ENCODE peak calls at places on chromosomes 2 and 18, in seven cellular contexts. O, H, Y, B, R, D and I are unnamed samples. For H3K4me1, the result is how much of the 10 kb centered on the place peaks cover.

GRCh38 chr2:241105641-241106040 is 3.6 kb upstream of the MTERF4 start:
- DNase-seq in Y (no peak), R (no peak), B (no peak), O (no peak), D (no peak), H (no peak), I (no peak)

GRCh38 chr18:13589943-13590342 is 136.4 kb downstream of the FAM210A start:
- DNase-seq in B (no peak), R (no peak), Y (no peak), D (no peak), H (no peak), O (no peak), I (no peak)

GRCh38 chr2:62467475-62468321 is 38.3 kb downstream of the TMEM17 start:
- DNase-seq in O (no peak), B (no peak), R (no peak), D (no peak), H (peak), Y (no peak), I (no peak)

GRCh38 chr2:182522428-182522896 is 95.6 kb upstream of the PDE1A start:
- DNase-seq in O (no peak), R (no peak), H (no peak), Y (no peak), B (no peak), D (no peak), I (no peak)

GRCh38 chr2:120766758-120767351 is 31.2 kb downstream of the GLI2 start:
- DNase-seq in R (no peak), D (peak), B (no peak), H (peak), O (no peak), Y (no peak), I (peak)

GRCh38 chr18:34223164-34223892 is 1.4 kb downstream of the NOL4 start:
- DNase-seq in R (no peak), H (peak), D (no peak), O (no peak), B (no peak), Y (no peak), I (peak)

GRCh38 chr2:38109732-38110181 is 33.8 kb upstream of the CYP1B1 start:
- DNase-seq in B (no peak), D (no peak), Y (no peak), R (no peak), H (no peak), O (no peak), I (no peak)

GRCh38 chr2:676647-677055 is 555 bp downstream of the TMEM18 start:
- DNase-seq in D (peak), B (peak), R (peak), O (peak), H (peak), Y (peak), I (peak)

GRCh38 chr2:38076250-38076709 is 329 bp upstream of the CYP1B1 start:
- DNase-seq in O (peak), H (peak), R (no peak), D (peak), B (peak), Y (peak), I (peak)

GRCh38 chr2:232133078-232133477 is 171.6 kb downstream of the DIS3L2 start:
- DNase-seq in Y (no peak), O (no peak), R (no peak), B (no peak), D (no peak), H (peak), I (no peak)

GRCh38 chr2:190679813-190680591 is 31.1 kb downstream of the NAB1 start:
- DNase-seq in O (no peak), R (peak), H (peak), Y (peak), B (peak), D (peak), I (peak)

GRCh38 chr2:15432642-15433261 is 128.4 kb downstream of the NBAS start:
- DNase-seq in Y (no peak), R (no peak), B (no peak), H (no peak), D (no peak), O (no peak), I (no peak)

GRCh38 chr18:61169386-61169785 is 163.8 kb upstream of the CDH20 start:
- DNase-seq in H (no peak), O (no peak), B (no peak), R (no peak), D (no peak), Y (no peak), I (no peak)

GRCh38 chr2:113124181-113124961 is 3.0 kb upstream of the IL1RN start:
- DNase-seq in R (no peak), H (no peak), D (no peak), B (no peak), Y (no peak), O (peak), I (no peak)

GRCh38 chr18:76801567-76802505 is 20.5 kb upstream of the ZNF236 start:
- DNase-seq in D (peak), Y (peak), O (peak), R (peak), B (peak), H (peak), I (peak)

GRCh38 chr2:1907283-1907682 is 163.0 kb upstream of the PXDN start:
- DNase-seq in Y (no peak), D (no peak), H (no peak), O (no peak), B (no peak), R (no peak), I (no peak)

GRCh38 chr2:88088999-88089398 is 21.4 kb downstream of the SMYD1 start:
- DNase-seq in H (no peak), Y (no peak), R (no peak), B (no peak), O (no peak), D (no peak), I (no peak)

GRCh38 chr2:54699665-54700064 is 23.8 kb upstream of the EML6 start:
- DNase-seq in B (no peak), D (no peak), O (no peak), Y (no peak), R (no peak), H (no peak), I (no peak)

GRCh38 chr2:160157861-160158813 is 41.9 kb downstream of the ITGB6 start:
- DNase-seq in Y (no peak), R (no peak), H (no peak), D (no peak), O (no peak), B (no peak), I (no peak)

GRCh38 chr2:213187833-213188532 is 36.6 kb upstream of the IKZF2 start:
- DNase-seq in H (peak), B (no peak), R (no peak), Y (no peak), D (no peak), O (no peak), I (no peak)

GRCh38 chr2:225177098-225177497 is 134.8 kb upstream of the DOCK10 start:
- DNase-seq in O (no peak), B (no peak), H (no peak), D (no peak), Y (no peak), R (no peak), I (no peak)

GRCh38 chr2:237391140-237391539 is 22.8 kb downstream of the COL6A3 start:
- DNase-seq in Y (no peak), B (no peak), O (no peak), D (no peak), R (no peak), H (no peak), I (no peak)

GRCh38 chr2:28054916-28055315 is 164.4 kb downstream of the BABAM2 start:
- DNase-seq in O (no peak), Y (no peak), D (no peak), R (no peak), H (no peak), B (no peak), I (no peak)

GRCh38 chr2:54605836-54606235 is 117.6 kb upstream of the EML6 start:
- DNase-seq in D (no peak), R (no peak), B (no peak), Y (no peak), H (no peak), O (no peak), I (no peak)

GRCh38 chr18:78610646-78611045 is 369.0 kb upstream of the SALL3 start:
- DNase-seq in R (no peak), O (no peak), B (no peak), H (no peak), Y (no peak), D (no peak), I (peak)

GRCh38 chr2:217249490-217250451 is 389.9 kb upstream of the TNP1 start:
- DNase-seq in R (no peak), B (peak), H (peak), D (no peak), Y (peak), O (no peak), I (no peak)

GRCh38 chr18:45666006-45666405 is 50.7 kb downstream of the SLC14A2 start:
- DNase-seq in O (no peak), D (no peak), R (no peak), Y (no peak), H (no peak), B (no peak), I (no peak)

GRCh38 chr2:219630770-219631405 is 3.5 kb downstream of the SLC4A3 start:
- DNase-seq in B (no peak), Y (no peak), O (peak), H (no peak), D (no peak), R (no peak), I (no peak)

GRCh38 chr2:68870215-68870614 is 982 bp downstream of the BMP10 start:
- DNase-seq in H (no peak), Y (no peak), D (no peak), O (no peak), B (no peak), R (peak), I (no peak)

DNA sequence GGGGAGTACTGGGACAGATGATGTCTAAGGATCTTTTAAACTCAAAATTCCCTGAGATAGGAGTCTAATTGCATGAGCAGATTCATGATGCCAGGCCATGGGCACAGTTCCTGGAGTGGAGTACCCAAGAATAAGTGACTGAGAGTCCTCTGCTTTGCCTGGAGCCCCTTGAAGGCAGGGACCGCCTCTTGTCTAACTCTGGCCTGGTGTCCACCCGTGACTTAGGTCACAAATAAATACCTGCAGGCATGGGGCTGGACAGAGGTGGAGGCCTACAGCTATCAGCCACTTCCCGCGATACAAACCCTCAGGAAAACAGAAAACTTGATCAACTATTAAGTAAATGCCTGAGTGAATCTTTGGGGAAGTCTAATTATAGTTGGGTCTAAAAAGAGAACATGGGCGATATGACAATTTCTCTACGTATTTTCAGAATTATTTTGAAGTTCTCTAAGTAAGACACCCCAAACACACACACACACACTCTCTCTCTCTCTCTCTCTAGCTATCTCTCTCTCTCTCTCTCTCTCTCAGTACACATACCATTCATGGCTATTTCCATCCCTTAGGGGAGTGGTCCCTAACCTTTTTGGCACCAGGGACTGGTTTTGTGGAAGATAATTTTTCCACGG is 1.8 kb upstream of the WIPF1 start:
- DNase-seq in H (no peak), O (no peak), R (peak), B (no peak), D (no peak), Y (no peak), I (peak)
- H3K4me1 ChIP-seq in H (under half), O (half or more), R (half or more), B (under half), D (under half), Y (under half), I (under half)

DNA sequence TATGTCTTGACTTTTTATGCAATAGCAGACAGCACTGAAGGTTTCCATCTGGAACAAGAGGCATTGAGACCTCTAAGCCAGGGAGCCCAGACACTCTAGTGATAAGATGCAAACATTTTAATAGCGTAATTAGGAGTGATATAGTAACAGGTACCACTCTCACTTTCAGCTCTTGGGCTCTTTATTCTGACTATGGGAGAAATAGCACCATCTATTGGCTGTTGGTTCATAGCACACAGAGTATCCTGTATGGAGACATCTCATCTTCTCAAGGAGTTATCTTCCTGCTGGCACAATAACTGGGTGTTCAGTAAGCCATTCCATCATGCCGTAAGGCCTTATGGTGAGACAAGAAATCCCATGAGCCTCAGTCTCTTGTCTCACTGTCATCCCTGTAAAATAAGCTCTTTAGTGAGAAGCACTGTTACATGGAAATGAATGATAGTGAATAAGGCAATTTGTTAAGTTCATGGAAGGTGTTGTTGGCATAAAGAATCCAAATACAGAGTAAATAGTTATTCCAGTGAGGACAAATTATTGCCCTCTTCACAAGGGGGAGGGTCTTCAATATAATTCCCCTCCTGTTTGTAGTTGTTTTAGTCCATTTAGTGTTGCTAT is 48.3 kb downstream of the THUMPD2 start:
- DNase-seq in B (no peak), Y (no peak), R (peak), H (peak), D (no peak), O (no peak), I (no peak)
- TF ChIP-seq CTCF in B (peak), Y (no peak), R (peak), H (peak), D (peak), O (peak), I (no peak)

DNA sequence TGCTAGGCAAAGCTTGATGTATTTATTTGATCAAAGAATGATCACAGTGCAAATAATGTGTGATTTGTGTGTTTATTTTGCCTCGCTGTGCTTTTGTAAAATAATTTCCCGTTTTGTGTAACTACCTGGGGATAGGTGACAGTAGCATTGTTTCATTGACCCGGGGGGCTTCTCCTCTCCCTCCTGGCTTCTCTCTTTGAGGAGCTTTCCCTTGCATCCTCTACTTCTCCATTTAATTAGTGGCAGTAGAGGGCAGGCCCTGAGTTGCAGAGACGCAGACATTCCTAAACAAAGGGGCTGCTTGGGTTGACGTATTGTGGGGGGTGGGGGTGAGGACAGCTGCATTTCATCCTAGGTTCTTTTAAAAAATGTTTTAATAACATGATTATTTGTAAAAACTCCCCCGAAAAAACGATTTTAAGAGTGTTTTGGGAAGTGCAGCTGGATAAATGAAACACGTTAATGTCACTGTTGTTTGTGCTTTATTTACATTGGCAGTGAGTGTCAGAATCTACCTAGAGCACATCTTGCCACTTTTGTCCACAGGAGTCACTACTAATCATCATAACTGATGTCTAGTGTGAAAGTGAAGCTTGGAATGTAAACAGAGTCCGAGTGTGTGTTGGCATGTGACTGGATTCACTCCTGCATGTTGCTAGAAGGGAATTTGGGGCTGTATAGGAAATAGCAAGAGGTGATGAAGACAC is 2.2 kb downstream of the NEDD4L start:
- DNase-seq in R (no peak), Y (peak), O (no peak), D (no peak), B (no peak), H (peak), I (no peak)
- H3K4me3 ChIP-seq in R (no peak), Y (peak), O (peak), D (peak), B (peak), H (peak), I (peak)

DNA sequence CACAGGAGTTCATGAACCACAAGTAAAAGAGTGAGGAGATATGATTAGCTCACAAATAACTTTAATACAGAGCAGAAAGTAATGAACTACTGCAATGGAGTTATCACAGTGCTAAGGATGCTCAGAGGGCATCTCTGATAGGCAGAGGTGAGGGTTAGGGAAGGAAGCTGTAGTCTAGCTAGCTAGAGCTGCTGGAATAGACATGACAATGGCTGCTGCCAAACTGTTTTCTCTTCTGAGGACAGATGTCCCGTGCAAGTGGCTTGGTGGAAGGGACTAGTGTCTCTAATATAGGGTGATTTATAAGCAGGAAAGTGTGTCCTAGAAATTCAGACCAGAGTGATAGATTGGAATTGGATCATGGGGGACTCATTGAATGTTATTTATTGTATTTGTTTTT is 1.6 kb downstream of the CTLA4 start:
- DNase-seq in B (no peak), D (no peak), R (no peak), H (no peak), Y (no peak), O (no peak), I (no peak)
- H3K4me1 ChIP-seq in B (under half), D (under half), R (under half), H (under half), Y (under half), O (under half), I (under half)

GRCh38 chr2:235677276-235677788 is 183.5 kb downstream of the AGAP1 start:
- DNase-seq in R (no peak), B (no peak), Y (no peak), O (no peak), H (no peak), D (no peak), I (no peak)

GRCh38 chr2:235674116-235674515 is 180.3 kb downstream of the AGAP1 start:
- DNase-seq in R (no peak), Y (no peak), H (no peak), D (no peak), O (no peak), B (no peak), I (no peak)

GRCh38 chr2:235676536-235676799 is 182.6 kb downstream of the AGAP1 start:
- DNase-seq in B (no peak), Y (no peak), D (no peak), H (no peak), R (no peak), O (no peak), I (no peak)

GRCh38 chr2:235674812-235675211 is 181.0 kb downstream of the AGAP1 start:
- DNase-seq in Y (no peak), R (no peak), B (no peak), D (no peak), H (no peak), O (no peak), I (no peak)

DNA sequence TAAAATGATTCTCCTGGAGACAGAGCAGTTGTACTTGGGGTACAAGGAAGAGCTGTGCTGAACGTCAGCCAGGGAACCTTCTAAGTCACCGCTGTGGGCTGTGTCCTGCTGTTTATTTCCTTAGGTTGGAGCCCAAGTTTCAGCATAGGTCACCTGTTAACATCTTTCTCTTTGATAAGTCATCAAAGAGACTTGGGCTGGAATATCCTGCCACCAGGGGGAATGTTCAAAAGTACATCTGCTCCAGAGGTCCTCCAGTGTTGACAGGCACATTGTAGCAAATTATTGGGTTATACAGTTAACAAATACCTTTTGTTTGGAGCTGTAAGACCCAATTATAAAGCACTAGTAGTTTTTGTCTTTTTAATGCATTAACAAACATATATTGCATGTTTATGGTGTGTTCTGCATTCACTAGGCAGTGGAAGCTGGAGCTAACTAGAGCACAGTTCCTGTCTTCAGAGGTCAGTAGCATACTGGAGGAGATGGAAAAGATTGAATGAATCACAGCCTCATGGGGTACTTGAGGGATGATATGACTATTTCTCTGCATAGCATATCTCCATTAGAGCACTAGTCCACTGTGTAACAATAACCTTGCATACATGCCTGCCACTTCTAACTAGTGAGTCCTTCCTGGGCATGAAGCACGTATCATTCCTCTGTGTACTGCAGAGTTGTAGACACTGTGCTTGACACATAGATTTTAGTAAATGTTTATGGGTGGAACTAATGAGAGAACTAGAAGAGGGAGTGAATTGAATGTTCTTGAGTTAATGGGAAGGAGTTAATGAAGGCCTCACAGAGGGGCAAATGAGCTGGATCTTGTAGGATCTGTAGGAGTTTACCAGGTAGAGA is 182.1 kb downstream of the AGAP1 start:
- DNase-seq in D (no peak), O (no peak), R (no peak), Y (no peak), B (no peak), H (no peak), I (no peak)
- TF ChIP-seq CTCF in D (no peak), O (no peak), R (no peak), Y (no peak), B (no peak), H (no peak), I (no peak)